ENCODE peak calls at places on chromosomes 6 and 20, in ten cellular contexts. One of them, this sample, is unnamed.

GRCh38 chr6:83467620-83468036 is 36.8 kb upstream of the ME1 start:
- DNase-seq in CD8-positive, alpha-beta memory T cell: no peak
- DNase-seq in psoas muscle: peak; percentile 39
- DNase-seq in ascending aorta: peak; percentile 23
- DNase-seq in fibroblast of lung: no peak
- DNase-seq in tibial nerve: no peak
- DNase-seq in CD4-positive, alpha-beta memory T cell: no peak
- DNase-seq in mesendoderm: no peak
- DNase-seq in breast epithelium: no peak
- DNase-seq in kidney: no peak
- DNase-seq in this sample: peak; percentile 77

GRCh38 chr6:126721581-126722145 is 381.7 kb downstream of the CENPW start:
- DNase-seq in kidney: no peak
- DNase-seq in ascending aorta: no peak
- DNase-seq in CD8-positive, alpha-beta memory T cell: no peak
- DNase-seq in mesendoderm: no peak
- DNase-seq in tibial nerve: no peak
- DNase-seq in breast epithelium: no peak
- DNase-seq in CD4-positive, alpha-beta memory T cell: no peak
- DNase-seq in psoas muscle: no peak
- DNase-seq in fibroblast of lung: peak; percentile 90
- DNase-seq in this sample: no peak

GRCh38 chr6:11813585-11813984 is 35.0 kb upstream of the ADTRP start:
- DNase-seq in fibroblast of lung: no peak
- DNase-seq in CD8-positive, alpha-beta memory T cell: no peak
- DNase-seq in CD4-positive, alpha-beta memory T cell: no peak
- DNase-seq in breast epithelium: no peak
- DNase-seq in tibial nerve: no peak
- DNase-seq in ascending aorta: no peak
- DNase-seq in mesendoderm: no peak
- DNase-seq in psoas muscle: no peak
- DNase-seq in kidney: no peak
- DNase-seq in this sample: no peak

GRCh38 chr6:82872092-82872635 is 193.5 kb downstream of the UBE3D start:
- DNase-seq in CD4-positive, alpha-beta memory T cell: no peak
- DNase-seq in mesendoderm: no peak
- DNase-seq in breast epithelium: no peak
- DNase-seq in tibial nerve: no peak
- DNase-seq in kidney: no peak
- DNase-seq in psoas muscle: no peak
- DNase-seq in ascending aorta: no peak
- DNase-seq in CD8-positive, alpha-beta memory T cell: no peak
- DNase-seq in fibroblast of lung: no peak
- DNase-seq in this sample: no peak

GRCh38 chr6:118215269-118215668 is 308.2 kb downstream of the SLC35F1 start:
- DNase-seq in CD8-positive, alpha-beta memory T cell: no peak
- DNase-seq in breast epithelium: no peak
- DNase-seq in tibial nerve: no peak
- DNase-seq in CD4-positive, alpha-beta memory T cell: no peak
- DNase-seq in kidney: no peak
- DNase-seq in fibroblast of lung: no peak
- DNase-seq in psoas muscle: no peak
- DNase-seq in ascending aorta: no peak
- DNase-seq in mesendoderm: peak; percentile 71
- DNase-seq in this sample: no peak

GRCh38 chr6:139967497-139967896 is 593.0 kb upstream of the CITED2 start:
- DNase-seq in tibial nerve: no peak
- DNase-seq in breast epithelium: no peak
- DNase-seq in psoas muscle: no peak
- DNase-seq in CD8-positive, alpha-beta memory T cell: no peak
- DNase-seq in CD4-positive, alpha-beta memory T cell: no peak
- DNase-seq in mesendoderm: no peak
- DNase-seq in ascending aorta: no peak
- DNase-seq in kidney: no peak
- DNase-seq in fibroblast of lung: no peak
- DNase-seq in this sample: no peak

GRCh38 chr6:2526766-2527165 is 224.0 kb downstream of the MYLK4 start:
- DNase-seq in psoas muscle: no peak
- DNase-seq in kidney: no peak
- DNase-seq in CD8-positive, alpha-beta memory T cell: no peak
- DNase-seq in fibroblast of lung: no peak
- DNase-seq in mesendoderm: no peak
- DNase-seq in breast epithelium: no peak
- DNase-seq in tibial nerve: no peak
- DNase-seq in CD4-positive, alpha-beta memory T cell: no peak
- DNase-seq in ascending aorta: no peak
- DNase-seq in this sample: no peak

GRCh38 chr6:79538481-79538971 is 1.3 kb upstream of the LCA5 start:
- DNase-seq in CD8-positive, alpha-beta memory T cell: no peak
- DNase-seq in mesendoderm: peak; percentile 54
- DNase-seq in ascending aorta: no peak
- DNase-seq in CD4-positive, alpha-beta memory T cell: no peak
- DNase-seq in tibial nerve: no peak
- DNase-seq in fibroblast of lung: peak; percentile 25
- DNase-seq in kidney: no peak
- DNase-seq in psoas muscle: no peak
- DNase-seq in breast epithelium: no peak
- DNase-seq in this sample: no peak

GRCh38 chr20:16575390-16576140 is 2.3 kb upstream of the KIF16B start:
- DNase-seq in tibial nerve: no peak
- DNase-seq in CD8-positive, alpha-beta memory T cell: no peak
- DNase-seq in CD4-positive, alpha-beta memory T cell: no peak
- DNase-seq in kidney: no peak
- DNase-seq in ascending aorta: no peak
- DNase-seq in mesendoderm: peak; percentile 47
- DNase-seq in breast epithelium: no peak
- DNase-seq in fibroblast of lung: no peak
- DNase-seq in psoas muscle: no peak
- DNase-seq in this sample: peak; percentile 20

GRCh38 chr20:32480361-32481199 is 104.6 kb downstream of the NOL4L start:
- DNase-seq in fibroblast of lung: no peak
- DNase-seq in kidney: peak; percentile 59
- DNase-seq in mesendoderm: no peak
- DNase-seq in CD8-positive, alpha-beta memory T cell: no peak
- DNase-seq in breast epithelium: no peak
- DNase-seq in ascending aorta: no peak
- DNase-seq in psoas muscle: no peak
- DNase-seq in tibial nerve: no peak
- DNase-seq in CD4-positive, alpha-beta memory T cell: no peak
- DNase-seq in this sample: no peak

GRCh38 chr6:12749531-12750379 is 33.2 kb downstream of the PHACTR1 start:
- DNase-seq in kidney: no peak
- DNase-seq in CD4-positive, alpha-beta memory T cell: no peak
- DNase-seq in CD8-positive, alpha-beta memory T cell: no peak
- DNase-seq in psoas muscle: no peak
- DNase-seq in ascending aorta: no peak
- DNase-seq in breast epithelium: peak; percentile 52
- DNase-seq in mesendoderm: peak; percentile 75
- DNase-seq in fibroblast of lung: no peak
- DNase-seq in tibial nerve: no peak
- DNase-seq in this sample: no peak

GRCh38 chr6:46926481-46926880 is 4.7 kb upstream of the ADGRF5 start:
- DNase-seq in fibroblast of lung: no peak
- DNase-seq in tibial nerve: no peak
- DNase-seq in CD8-positive, alpha-beta memory T cell: no peak
- DNase-seq in kidney: no peak
- DNase-seq in mesendoderm: no peak
- DNase-seq in ascending aorta: no peak
- DNase-seq in breast epithelium: no peak
- DNase-seq in CD4-positive, alpha-beta memory T cell: no peak
- DNase-seq in psoas muscle: no peak
- DNase-seq in this sample: no peak

GRCh38 chr20:50363027-50363426 is 147.2 kb upstream of the PTPN1 start:
- DNase-seq in fibroblast of lung: no peak
- DNase-seq in ascending aorta: no peak
- DNase-seq in CD8-positive, alpha-beta memory T cell: no peak
- DNase-seq in breast epithelium: no peak
- DNase-seq in tibial nerve: no peak
- DNase-seq in kidney: no peak
- DNase-seq in CD4-positive, alpha-beta memory T cell: no peak
- DNase-seq in mesendoderm: no peak
- DNase-seq in psoas muscle: no peak
- DNase-seq in this sample: no peak

GRCh38 chr6:150078788-150079187 is 9.9 kb upstream of the ULBP3 start:
- DNase-seq in CD4-positive, alpha-beta memory T cell: no peak
- DNase-seq in CD8-positive, alpha-beta memory T cell: no peak
- DNase-seq in tibial nerve: no peak
- DNase-seq in ascending aorta: no peak
- DNase-seq in psoas muscle: no peak
- DNase-seq in fibroblast of lung: peak; percentile 9
- DNase-seq in mesendoderm: no peak
- DNase-seq in kidney: no peak
- DNase-seq in breast epithelium: no peak
- DNase-seq in this sample: no peak

GRCh38 chr20:62177307-62177706 is 5.5 kb upstream of the MTG2 start:
- DNase-seq in CD4-positive, alpha-beta memory T cell: no peak
- DNase-seq in ascending aorta: no peak
- DNase-seq in psoas muscle: no peak
- DNase-seq in fibroblast of lung: no peak
- DNase-seq in CD8-positive, alpha-beta memory T cell: no peak
- DNase-seq in tibial nerve: no peak
- DNase-seq in kidney: no peak
- DNase-seq in breast epithelium: no peak
- DNase-seq in mesendoderm: no peak
- DNase-seq in this sample: no peak

GRCh38 chr6:3566812-3567211 is 110.0 kb upstream of the SLC22A23 start:
- DNase-seq in CD8-positive, alpha-beta memory T cell: no peak
- DNase-seq in mesendoderm: no peak
- DNase-seq in ascending aorta: no peak
- DNase-seq in kidney: no peak
- DNase-seq in fibroblast of lung: peak; percentile 77
- DNase-seq in breast epithelium: no peak
- DNase-seq in psoas muscle: no peak
- DNase-seq in tibial nerve: no peak
- DNase-seq in CD4-positive, alpha-beta memory T cell: no peak
- DNase-seq in this sample: no peak

GRCh38 chr20:25277941-25278521 is 30.1 kb downstream of the PYGB start:
- DNase-seq in fibroblast of lung: no peak
- DNase-seq in breast epithelium: peak; percentile 49
- DNase-seq in tibial nerve: peak; percentile 1
- DNase-seq in CD8-positive, alpha-beta memory T cell: no peak
- DNase-seq in psoas muscle: peak; percentile 7
- DNase-seq in kidney: peak; percentile 64
- DNase-seq in ascending aorta: no peak
- DNase-seq in mesendoderm: no peak
- DNase-seq in CD4-positive, alpha-beta memory T cell: no peak
- DNase-seq in this sample: peak; percentile 27

GRCh38 chr6:105215506-105215905 is 35.7 kb upstream of the POPDC3 start:
- DNase-seq in fibroblast of lung: no peak
- DNase-seq in psoas muscle: no peak
- DNase-seq in CD4-positive, alpha-beta memory T cell: no peak
- DNase-seq in breast epithelium: no peak
- DNase-seq in CD8-positive, alpha-beta memory T cell: no peak
- DNase-seq in ascending aorta: no peak
- DNase-seq in mesendoderm: no peak
- DNase-seq in kidney: no peak
- DNase-seq in tibial nerve: no peak
- DNase-seq in this sample: no peak

GRCh38 chr6:31559958-31560696 is 12.0 kb upstream of the LTA start:
- DNase-seq in ascending aorta: no peak
- DNase-seq in tibial nerve: no peak
- DNase-seq in psoas muscle: peak; percentile 62
- DNase-seq in CD4-positive, alpha-beta memory T cell: peak; percentile 76
- DNase-seq in mesendoderm: peak; percentile 83
- DNase-seq in fibroblast of lung: peak; percentile 37
- DNase-seq in CD8-positive, alpha-beta memory T cell: no peak
- DNase-seq in breast epithelium: no peak
- DNase-seq in kidney: peak; percentile 89
- DNase-seq in this sample: peak; percentile 68

DNA sequence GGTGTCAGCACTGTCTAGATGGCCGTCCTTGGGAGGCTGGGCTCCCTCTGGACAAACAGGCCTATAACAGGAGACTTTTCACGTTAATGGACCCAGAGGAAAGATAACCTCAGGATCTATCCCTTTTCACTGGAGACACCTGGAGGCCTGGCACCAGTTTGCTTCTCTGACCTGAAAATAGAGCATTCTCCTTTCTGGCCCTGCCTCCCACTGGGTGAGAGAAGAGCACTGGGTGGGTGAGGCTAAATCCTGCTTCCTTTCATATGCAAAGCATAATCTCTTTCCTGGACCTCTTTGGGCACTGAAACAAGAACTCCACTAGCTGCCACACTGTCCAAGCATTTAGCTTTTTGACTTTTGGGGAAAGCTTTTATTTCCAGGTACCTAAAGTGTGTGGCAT is 78.3 kb downstream of the FOXO3 start:
- DNase-seq in tibial nerve: no peak
- DNase-seq in ascending aorta: no peak
- DNase-seq in kidney: no peak
- DNase-seq in CD8-positive, alpha-beta memory T cell: no peak
- DNase-seq in psoas muscle: no peak
- DNase-seq in fibroblast of lung: no peak
- DNase-seq in CD4-positive, alpha-beta memory T cell: no peak
- DNase-seq in breast epithelium: no peak
- DNase-seq in mesendoderm: peak; percentile 19
- DNase-seq in this sample: no peak
- H3K4me1 ChIP-seq in tibial nerve: peaks cover 85% of the 10 kb centered on the region
- H3K4me1 ChIP-seq in ascending aorta: no peaks in the 10 kb centered on the region
- H3K4me1 ChIP-seq in kidney: peaks cover 9% of the 10 kb centered on the region
- H3K4me1 ChIP-seq in CD8-positive, alpha-beta memory T cell: peaks cover 8% of the 10 kb centered on the region
- H3K4me1 ChIP-seq in psoas muscle: peaks cover 67% of the 10 kb centered on the region
- H3K4me1 ChIP-seq in fibroblast of lung: no peaks in the 10 kb centered on the region
- H3K4me1 ChIP-seq in CD4-positive, alpha-beta memory T cell: peaks cover 12% of the 10 kb centered on the region
- H3K4me1 ChIP-seq in breast epithelium: no peaks in the 10 kb centered on the region
- H3K4me1 ChIP-seq in mesendoderm: no peaks in the 10 kb centered on the region
- H3K4me1 ChIP-seq in this sample: peaks cover 50% of the 10 kb centered on the region

GRCh38 chr6:160400426-160400825 is 52.2 kb downstream of the SLC22A3 start:
- DNase-seq in breast epithelium: no peak
- DNase-seq in CD4-positive, alpha-beta memory T cell: no peak
- DNase-seq in psoas muscle: no peak
- DNase-seq in tibial nerve: no peak
- DNase-seq in CD8-positive, alpha-beta memory T cell: no peak
- DNase-seq in mesendoderm: no peak
- DNase-seq in fibroblast of lung: peak; percentile 19
- DNase-seq in kidney: no peak
- DNase-seq in ascending aorta: no peak
- DNase-seq in this sample: no peak
- H3K4me3 ChIP-seq in breast epithelium: no peak overlapping the region
- H3K4me3 ChIP-seq in CD4-positive, alpha-beta memory T cell: no peak overlapping the region
- H3K4me3 ChIP-seq in psoas muscle: no peak overlapping the region
- H3K4me3 ChIP-seq in tibial nerve: no peak overlapping the region
- H3K4me3 ChIP-seq in CD8-positive, alpha-beta memory T cell: no peak overlapping the region
- H3K4me3 ChIP-seq in mesendoderm: no peak overlapping the region
- H3K4me3 ChIP-seq in fibroblast of lung: no peak overlapping the region
- H3K4me3 ChIP-seq in kidney: no peak overlapping the region
- H3K4me3 ChIP-seq in ascending aorta: peak overlapping the region; percentile 9
- H3K4me3 ChIP-seq in this sample: no peak overlapping the region

GRCh38 chr6:44300424-44300823 is 12.7 kb downstream of the AARS2 start:
- DNase-seq in kidney: peak; percentile 55
- DNase-seq in mesendoderm: no peak
- DNase-seq in breast epithelium: no peak
- DNase-seq in CD8-positive, alpha-beta memory T cell: no peak
- DNase-seq in fibroblast of lung: no peak
- DNase-seq in CD4-positive, alpha-beta memory T cell: no peak
- DNase-seq in tibial nerve: no peak
- DNase-seq in psoas muscle: no peak
- DNase-seq in ascending aorta: no peak
- DNase-seq in this sample: no peak
- H3K36me3 ChIP-seq in kidney: peaks cover 13% of the 10 kb centered on the region
- H3K36me3 ChIP-seq in mesendoderm: peaks cover 24% of the 10 kb centered on the region
- H3K36me3 ChIP-seq in breast epithelium: no peaks in the 10 kb centered on the region
- H3K36me3 ChIP-seq in CD8-positive, alpha-beta memory T cell: peaks cover 45% of the 10 kb centered on the region
- H3K36me3 ChIP-seq in fibroblast of lung: peaks cover 25% of the 10 kb centered on the region
- H3K36me3 ChIP-seq in CD4-positive, alpha-beta memory T cell: peaks cover 21% of the 10 kb centered on the region
- H3K36me3 ChIP-seq in tibial nerve: peaks cover 60% of the 10 kb centered on the region
- H3K36me3 ChIP-seq in psoas muscle: peaks cover 4% of the 10 kb centered on the region
- H3K36me3 ChIP-seq in ascending aorta: peaks cover 53% of the 10 kb centered on the region
- H3K36me3 ChIP-seq in this sample: peaks cover 54% of the 10 kb centered on the region

GRCh38 chr20:45339799-45340198 is 8.4 kb downstream of the SDC4 start:
- DNase-seq in kidney: no peak
- DNase-seq in mesendoderm: no peak
- DNase-seq in fibroblast of lung: no peak
- DNase-seq in CD8-positive, alpha-beta memory T cell: no peak
- DNase-seq in tibial nerve: no peak
- DNase-seq in breast epithelium: no peak
- DNase-seq in CD4-positive, alpha-beta memory T cell: no peak
- DNase-seq in ascending aorta: no peak
- DNase-seq in psoas muscle: no peak
- DNase-seq in this sample: no peak
- H3K4me1 ChIP-seq in kidney: peaks cover 78% of the 10 kb centered on the region
- H3K4me1 ChIP-seq in mesendoderm: peaks cover 58% of the 10 kb centered on the region
- H3K4me1 ChIP-seq in fibroblast of lung: peaks cover 75% of the 10 kb centered on the region
- H3K4me1 ChIP-seq in CD8-positive, alpha-beta memory T cell: no peaks in the 10 kb centered on the region
- H3K4me1 ChIP-seq in tibial nerve: peaks cover 98% of the 10 kb centered on the region
- H3K4me1 ChIP-seq in breast epithelium: peaks cover 26% of the 10 kb centered on the region
- H3K4me1 ChIP-seq in CD4-positive, alpha-beta memory T cell: peaks cover 5% of the 10 kb centered on the region
- H3K4me1 ChIP-seq in ascending aorta: peaks cover 40% of the 10 kb centered on the region
- H3K4me1 ChIP-seq in psoas muscle: peaks cover 79% of the 10 kb centered on the region
- H3K4me1 ChIP-seq in this sample: peaks cover 84% of the 10 kb centered on the region